ENCODE peak calls at places on chromosomes 4 and X, in six cellular contexts. X, M, Z, B, F and S are unnamed samples.

GRCh38 chr4:15913631-15913970 is 24.9 kb downstream of the FGFBP1 start:
- DNase-seq in Z (no peak), F (no peak), M (no peak), B (no peak), X (no peak), S (no peak)

GRCh38 chr4:94208918-94209317 is 1.3 kb downstream of the SMARCAD1 start:
- DNase-seq in M (no peak), X (no peak), F (no peak), B (no peak), Z (no peak), S (no peak)

GRCh38 chr4:153622778-153623240 is 61.3 kb upstream of the TLR2 start:
- DNase-seq in X (no peak), B (no peak), F (no peak), Z (no peak), M (no peak), S (no peak)

GRCh38 chrX:56813318-56813837 is 84.3 kb downstream of the NBDY start:
- DNase-seq in M (no peak), B (peak; percentile 65), F (no peak), X (peak; percentile 35), Z (no peak), S (peak; percentile 19)

GRCh38 chr4:2075987-2076907 is 17.1 kb downstream of the NAT8L start:
- DNase-seq in F (no peak), B (no peak), Z (no peak), X (peak; percentile 25), M (no peak), S (no peak)

GRCh38 chr4:8061145-8061544 is 97.5 kb downstream of the ABLIM2 start:
- DNase-seq in X (no peak), M (no peak), Z (no peak), B (no peak), F (no peak), S (no peak)

GRCh38 chrX:29043751-29044150 is 456.5 kb downstream of the IL1RAPL1 start:
- DNase-seq in X (no peak), M (no peak), F (no peak), B (no peak), Z (no peak), S (no peak)

GRCh38 chr4:127165971-127166370 is 466.8 kb upstream of the INTU start:
- DNase-seq in F (no peak), X (no peak), M (no peak), Z (no peak), B (no peak), S (no peak)

GRCh38 chr4:7335363-7336066 is 99.2 kb downstream of the PSAPL1 start:
- DNase-seq in X (peak; percentile 81), Z (peak; percentile 85), F (peak; percentile 72), B (no peak), M (peak; percentile 89), S (no peak)

GRCh38 chr4:122826596-122827257 is at the start of gene FGF2:
- DNase-seq in Z (peak; percentile 88), X (peak; percentile 55), F (peak; percentile 27), B (no peak), M (peak; percentile 56), S (no peak)

GRCh38 chrX:154463611-154464220 is 5.6 kb downstream of the PLXNA3 start:
- DNase-seq in X (no peak), F (peak; percentile 26), M (no peak), Z (no peak), B (no peak), S (no peak)

GRCh38 chr4:156962551-156962974 is 9.0 kb downstream of the PDGFC start:
- DNase-seq in M (no peak), F (peak; percentile 8), Z (no peak), X (no peak), B (no peak), S (no peak)

GRCh38 chr4:13102344-13102743 is 381.8 kb downstream of the RAB28 start:
- DNase-seq in X (no peak), M (no peak), Z (no peak), F (no peak), B (no peak), S (no peak)

GRCh38 chr4:55654131-55654530 is 18.0 kb upstream of the NMU start:
- DNase-seq in F (no peak), X (no peak), Z (no peak), B (no peak), M (no peak), S (no peak)

GRCh38 chrX:120260369-120260768 is 9.8 kb downstream of the ZBTB33 start:
- DNase-seq in B (no peak), F (no peak), Z (no peak), X (no peak), M (no peak), S (no peak)

GRCh38 chr4:56007154-56007553 is 58.4 kb downstream of the CEP135 start:
- DNase-seq in X (no peak), M (no peak), B (no peak), F (no peak), Z (peak; percentile 2), S (no peak)

GRCh38 chr4:127968565-127968964 is 3.4 kb downstream of the ABHD18 start:
- DNase-seq in M (no peak), Z (no peak), B (no peak), F (no peak), X (no peak), S (peak; percentile 60)

GRCh38 chrX:49059209-49060191 is 701 bp downstream of the CCDC120 start:
- DNase-seq in M (no peak), F (no peak), Z (no peak), X (no peak), B (no peak), S (no peak)

GRCh38 chrX:24391362-24391761 is 30.9 kb downstream of the SUPT20HL1 start:
- DNase-seq in X (no peak), M (no peak), F (no peak), B (no peak), Z (no peak), S (no peak)

GRCh38 chr4:38488891-38489861 is 174.8 kb upstream of the KLF3 start:
- DNase-seq in X (no peak), F (no peak), M (no peak), Z (peak; percentile 96), B (no peak), S (no peak)

GRCh38 chr4:160956875-160957274 is 1206.9 kb downstream of the FSTL5 start:
- DNase-seq in X (no peak), F (no peak), M (no peak), B (no peak), Z (no peak), S (no peak)
- H3K36me3 ChIP-seq in X (no peaks in the 10 kb centered on the region), F (no peaks in the 10 kb centered on the region), M (no peaks in the 10 kb centered on the region), B (no peaks in the 10 kb centered on the region), Z (no peaks in the 10 kb centered on the region), S (no peaks in the 10 kb centered on the region)

GRCh38 chr4:54094449-54094848 is 5.5 kb upstream of the GSX2 start:
- DNase-seq in F (no peak), M (no peak), X (no peak), Z (peak; percentile 4), B (no peak), S (no peak)
- H3K27me3 ChIP-seq in F (peaks cover 7% of the 10 kb centered on the region), M (peaks cover 91% of the 10 kb centered on the region), X (peaks cover 79% of the 10 kb centered on the region), Z (peaks cover 100% of the 10 kb centered on the region), B (peaks cover 50% of the 10 kb centered on the region), S (peaks cover 59% of the 10 kb centered on the region)

DNA sequence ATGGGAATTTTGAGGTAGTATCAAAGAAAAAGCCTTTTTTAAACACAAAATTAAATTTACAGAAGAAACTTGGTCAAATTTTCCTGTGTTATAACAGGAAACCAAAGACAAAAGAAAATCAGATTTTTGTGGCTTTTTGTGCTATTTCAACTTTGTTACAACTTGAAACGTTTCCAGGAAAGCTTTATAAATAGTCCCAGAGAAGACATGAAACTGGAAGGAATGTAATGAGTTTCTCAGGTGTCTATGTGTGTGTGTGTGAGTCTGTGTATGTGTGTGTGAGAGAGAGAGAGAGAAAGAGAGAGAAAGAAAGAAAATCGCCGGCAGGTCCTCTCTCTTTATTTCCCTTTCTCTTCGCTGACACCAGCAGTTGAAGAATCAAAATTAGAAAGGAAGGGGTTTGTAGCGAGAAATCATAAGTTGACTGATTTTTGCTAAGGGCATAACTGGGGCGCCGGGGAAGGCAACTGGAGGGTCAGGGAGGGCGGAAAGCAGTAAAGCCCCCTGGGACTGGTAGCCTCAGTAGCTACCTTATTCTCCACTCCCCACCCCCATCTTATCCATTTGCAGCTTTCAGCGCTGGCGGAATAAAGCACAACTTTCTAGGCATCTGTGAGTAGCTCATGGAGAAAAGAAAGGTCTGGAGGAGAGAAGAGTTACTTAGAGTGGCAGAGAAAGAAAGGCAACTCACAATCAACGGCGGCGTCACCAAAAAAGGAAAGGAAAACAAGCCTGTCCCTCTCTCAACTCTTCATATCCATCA is 1.4 kb downstream of the TMEM47 start:
- DNase-seq in X (no peak), M (no peak), B (no peak), F (no peak), Z (peak; percentile 44), S (no peak)
- H3K36me3 ChIP-seq in X (no peaks in the 10 kb centered on the region), M (no peaks in the 10 kb centered on the region), B (no peaks in the 10 kb centered on the region), F (no peaks in the 10 kb centered on the region), Z (no peaks in the 10 kb centered on the region), S (no peaks in the 10 kb centered on the region)

GRCh38 chr4:105548483-105548882 is 3.9 kb upstream of the ARHGEF38 start:
- DNase-seq in F (no peak), Z (peak; percentile 8), M (no peak), X (no peak), B (no peak), S (no peak)
- H3K27me3 ChIP-seq in F (no peaks in the 10 kb centered on the region), Z (peaks cover under 1% of the 10 kb centered on the region), M (no peaks in the 10 kb centered on the region), X (no peaks in the 10 kb centered on the region), B (no peaks in the 10 kb centered on the region), S (peaks cover 5% of the 10 kb centered on the region)